ENCODE peak calls at places on chromosome 10, in ten cellular contexts. L is fibroblast of pulmonary artery; B is small intestine; V is HepG2; Z is stimulated activated CD8-positive, alpha-beta memory T cell treated with anti-CD3 and anti-CD28 coated beads, Interleukin-12 subunit alpha, Interleukin-12 subunit beta, amount 100 ng/mL, for 4 hours; Y is NCI-H460; I is iris pigment epithelial cell; R is T follicular helper cell; G is NCI-H1092; A is activated CD4-positive, alpha-beta T cell treated with anti-CD3 and anti-CD28 coated beads, Interleukin-2, amount 50 U/mL, for 48 hours. U is an unnamed sample.

GRCh38 chr10:24680647-24681475 is 42.8 kb downstream of the ARHGAP21 start:
- DNase-seq in L (peak), B (peak), V (peak), Z (no peak), Y (no peak), I (peak), R (no peak), G (no peak), A (no peak), U (no peak)

GRCh38 chr10:12655940-12656339 is 306.6 kb downstream of the CAMK1D start:
- DNase-seq in L (no peak), B (no peak), V (no peak), Z (no peak), Y (no peak), I (no peak), R (no peak), G (no peak), A (no peak), U (no peak)

GRCh38 chr10:3740157-3740871 is 44.7 kb downstream of the KLF6 start:
- DNase-seq in L (peak), B (no peak), V (peak), Z (no peak), Y (no peak), I (peak), R (no peak), G (no peak), A (no peak), U (no peak)

GRCh38 chr10:119006451-119007210 is 22.9 kb upstream of the NANOS1 start:
- DNase-seq in L (peak), B (peak), V (peak), Z (no peak), Y (peak), I (peak), R (no peak), G (no peak), A (no peak), U (no peak)

GRCh38 chr10:63711866-63712716 is 190.9 kb downstream of the REEP3 start:
- DNase-seq in L (peak), B (peak), V (peak), Z (no peak), Y (peak), I (peak), R (no peak), G (peak), A (no peak), U (no peak)

GRCh38 chr10:24617771-24618396 is 105.8 kb downstream of the ARHGAP21 start:
- DNase-seq in L (peak), B (peak), V (peak), Z (no peak), Y (peak), I (peak), R (peak), G (no peak), A (peak), U (peak)

GRCh38 chr10:62554632-62555199 is 180.5 kb downstream of the ZNF365 start:
- DNase-seq in L (peak), B (peak), V (peak), Z (no peak), Y (peak), I (peak), R (no peak), G (no peak), A (peak), U (peak)

GRCh38 chr10:95289921-95290421 is 832 bp downstream of the PDLIM1 start:
- DNase-seq in L (no peak), B (no peak), V (no peak), Z (no peak), Y (no peak), I (no peak), R (no peak), G (no peak), A (no peak), U (peak)

GRCh38 chr10:82037076-82037475 is 162.1 kb downstream of the NRG3 start:
- DNase-seq in L (peak), B (no peak), V (no peak), Z (no peak), Y (no peak), I (no peak), R (no peak), G (no peak), A (no peak), U (no peak)

GRCh38 chr10:132198381-132199181 is 11.8 kb downstream of the DPYSL4 start:
- DNase-seq in L (no peak), B (no peak), V (no peak), Z (no peak), Y (no peak), I (no peak), R (no peak), G (no peak), A (no peak), U (no peak)

GRCh38 chr10:98416989-98417388 is 2.0 kb upstream of the PYROXD2 start:
- DNase-seq in L (no peak), B (no peak), V (no peak), Z (no peak), Y (no peak), I (no peak), R (no peak), G (no peak), A (no peak), U (no peak)

GRCh38 chr10:16597656-16598055 is 76.0 kb upstream of the C1QL3 start:
- DNase-seq in L (peak), B (no peak), V (no peak), Z (no peak), Y (no peak), I (peak), R (no peak), G (no peak), A (no peak), U (no peak)

GRCh38 chr10:122648599-122649428 is 50.8 kb downstream of the C10orf120 start:
- DNase-seq in L (peak), B (peak), V (peak), Z (no peak), Y (peak), I (peak), R (no peak), G (no peak), A (peak), U (peak)

GRCh38 chr10:10785627-10786333 is 231.9 kb upstream of the CELF2 start:
- DNase-seq in L (peak), B (no peak), V (no peak), Z (no peak), Y (no peak), I (peak), R (no peak), G (no peak), A (no peak), U (no peak)

GRCh38 chr10:44864042-44864436 is 47.1 kb upstream of the TMEM72 start:
- DNase-seq in L (no peak), B (peak), V (no peak), Z (no peak), Y (no peak), I (no peak), R (no peak), G (no peak), A (peak), U (peak)

GRCh38 chr10:132102071-132102716 is 36.4 kb downstream of the JAKMIP3 start:
- DNase-seq in L (no peak), B (no peak), V (no peak), Z (no peak), Y (no peak), I (no peak), R (no peak), G (no peak), A (no peak), U (peak)

GRCh38 chr10:1737222-1738061 is at the start of gene ADARB2:
- DNase-seq in L (no peak), B (peak), V (no peak), Z (no peak), Y (peak), I (peak), R (no peak), G (peak), A (peak), U (peak)

GRCh38 chr10:125189162-125189561 is 28.8 kb upstream of the CTBP2 start:
- DNase-seq in L (no peak), B (no peak), V (no peak), Z (no peak), Y (no peak), I (no peak), R (no peak), G (no peak), A (no peak), U (no peak)

GRCh38 chr10:109912335-109913282 is 10.7 kb downstream of the XPNPEP1 start:
- DNase-seq in L (peak), B (peak), V (no peak), Z (no peak), Y (no peak), I (peak), R (no peak), G (no peak), A (no peak), U (no peak)

GRCh38 chr10:12140038-12140437 is 10.6 kb downstream of the SEC61A2 start:
- DNase-seq in L (no peak), B (no peak), V (no peak), Z (no peak), Y (no peak), I (no peak), R (no peak), G (no peak), A (no peak), U (no peak)

GRCh38 chr10:106038246-106038645 is 1126.3 kb downstream of the SORCS1 start:
- DNase-seq in L (peak), B (no peak), V (no peak), Z (no peak), Y (no peak), I (peak), R (no peak), G (no peak), A (no peak), U (no peak)

GRCh38 chr10:31383810-31384588 is 65.0 kb downstream of the ZEB1 start:
- DNase-seq in L (no peak), B (no peak), V (no peak), Z (no peak), Y (no peak), I (no peak), R (no peak), G (no peak), A (no peak), U (no peak)

GRCh38 chr10:97852277-97852676 is 2.6 kb downstream of the GOLGA7B start:
- DNase-seq in L (no peak), B (no peak), V (no peak), Z (no peak), Y (no peak), I (no peak), R (no peak), G (no peak), A (no peak), U (no peak)

GRCh38 chr10:98394855-98395440 is 20.0 kb downstream of the PYROXD2 start:
- DNase-seq in L (no peak), B (no peak), V (no peak), Z (no peak), Y (no peak), I (no peak), R (no peak), G (no peak), A (no peak), U (no peak)

GRCh38 chr10:71040326-71040725 is 152.0 kb upstream of the PCBD1 start:
- DNase-seq in L (no peak), B (no peak), V (no peak), Z (no peak), Y (no peak), I (no peak), R (no peak), G (no peak), A (no peak), U (no peak)

GRCh38 chr10:127919418-127920191 is 12.7 kb downstream of the PTPRE start:
- DNase-seq in L (peak), B (no peak), V (no peak), Z (no peak), Y (no peak), I (peak), R (no peak), G (no peak), A (no peak), U (peak)

GRCh38 chr10:11175823-11176243 is 158.2 kb downstream of the CELF2 start:
- DNase-seq in L (no peak), B (peak), V (no peak), Z (no peak), Y (no peak), I (no peak), R (no peak), G (no peak), A (no peak), U (no peak)

GRCh38 chr10:61452229-61452651 is 941 bp downstream of the TMEM26 start:
- DNase-seq in L (no peak), B (no peak), V (no peak), Z (no peak), Y (no peak), I (peak), R (no peak), G (no peak), A (no peak), U (peak)

GRCh38 chr10:8396675-8397074 is 342.2 kb downstream of the GATA3 start:
- DNase-seq in L (peak), B (no peak), V (no peak), Z (no peak), Y (no peak), I (peak), R (no peak), G (no peak), A (no peak), U (no peak)

GRCh38 chr10:75352650-75353049 is 48.9 kb downstream of the ZNF503 start:
- DNase-seq in L (no peak), B (peak), V (peak), Z (no peak), Y (no peak), I (peak), R (no peak), G (no peak), A (no peak), U (peak)

GRCh38 chr10:33209777-33210176 is 124.7 kb downstream of the NRP1 start:
- DNase-seq in L (no peak), B (no peak), V (no peak), Z (no peak), Y (no peak), I (no peak), R (no peak), G (no peak), A (no peak), U (no peak)

GRCh38 chr10:62818426-62819011 is 2.4 kb upstream of the EGR2 start:
- DNase-seq in L (peak), B (no peak), V (no peak), Z (peak), Y (no peak), I (no peak), R (no peak), G (no peak), A (peak), U (peak)

U was measured in endodermal cell.